ENCODE peak calls at places on chromosomes 13 and 19, in five cellular contexts. T, J, M, C and Q are unnamed samples.

GRCh38 chr13:65155861-65156260 is 2074.3 kb downstream of the PCDH9 start:
- DNase-seq in C (no peak), J (no peak), M (no peak), T (no peak), Q (no peak)

GRCh38 chr19:46537136-46538097 is 41.8 kb upstream of the PNMA8B start:
- DNase-seq in T (peak), M (peak), C (no peak), J (no peak), Q (no peak)

GRCh38 chr13:110636053-110636475 is 20.7 kb downstream of the NAXD start:
- DNase-seq in T (no peak), M (no peak), J (no peak), C (no peak), Q (no peak)

GRCh38 chr19:18969953-18970659 is 29.1 kb upstream of the HOMER3 start:
- DNase-seq in M (no peak), C (no peak), T (no peak), J (no peak), Q (no peak)

GRCh38 chr13:113064000-113064533 is 41.5 kb upstream of the F7 start:
- DNase-seq in J (no peak), T (no peak), C (no peak), M (peak), Q (no peak)

GRCh38 chr13:45737571-45738002 is 35.5 kb downstream of the CBY2 start:
- DNase-seq in J (no peak), M (no peak), T (no peak), C (no peak), Q (no peak)

GRCh38 chr13:32587014-32587773 is 942 bp downstream of the PDS5B start:
- DNase-seq in C (peak), T (peak), J (no peak), M (peak), Q (no peak)

GRCh38 chr13:25966086-25966485 is 85.7 kb downstream of the SHISA2 start:
- DNase-seq in T (no peak), C (no peak), J (no peak), M (no peak), Q (no peak)

GRCh38 chr13:100573121-100573520 is 15.5 kb downstream of the GGACT start:
- DNase-seq in T (peak), C (no peak), J (no peak), M (peak), Q (peak)

GRCh38 chr13:89796196-89796595 is 1551.3 kb upstream of the MIR17HG start:
- DNase-seq in T (no peak), J (no peak), C (no peak), M (no peak), Q (no peak)

GRCh38 chr13:99565478-99566124 is 64.3 kb downstream of the TM9SF2 start:
- DNase-seq in J (no peak), T (peak), C (no peak), M (no peak), Q (no peak)

GRCh38 chr19:41327499-41328156 is 17.7 kb downstream of the CCDC97 start:
- DNase-seq in J (no peak), C (peak), T (peak), M (peak), Q (no peak)

GRCh38 chr19:38412491-38412890 is 9.6 kb downstream of the FAM98C start:
- DNase-seq in C (no peak), M (no peak), J (no peak), T (no peak), Q (no peak)

GRCh38 chr19:46009530-46010510 is 13.0 kb downstream of the PGLYRP1 start:
- DNase-seq in C (no peak), M (peak), J (no peak), T (peak), Q (no peak)

GRCh38 chr19:51031880-51032225 is 2.9 kb downstream of the KLK12 start:
- DNase-seq in M (no peak), C (peak), J (no peak), T (no peak), Q (no peak)

GRCh38 chr13:109745702-109746101 is 40.7 kb downstream of the IRS2 start:
- DNase-seq in C (no peak), T (no peak), M (no peak), J (no peak), Q (no peak)

GRCh38 chr13:45879666-45880065 is 28.1 kb upstream of the SIAH3 start:
- DNase-seq in T (no peak), C (no peak), J (no peak), M (no peak), Q (no peak)

GRCh38 chr19:10270180-10270615 is 722 bp upstream of the ICAM1 start:
- DNase-seq in M (no peak), J (no peak), C (peak), T (no peak), Q (no peak)

GRCh38 chr19:1181606-1182005 is 7.5 kb upstream of the SBNO2 start:
- DNase-seq in T (no peak), C (peak), M (peak), J (no peak), Q (no peak)

GRCh38 chr19:54906819-54907218 is 871 bp downstream of the NCR1 start:
- DNase-seq in C (no peak), T (no peak), J (no peak), M (no peak), Q (no peak)

GRCh38 chr13:61954092-61954491 is 538.4 kb upstream of the PCDH20 start:
- DNase-seq in T (peak), C (no peak), M (no peak), J (no peak), Q (no peak)

GRCh38 chr13:98050041-98050466 is 92.8 kb upstream of the FARP1 start:
- DNase-seq in T (peak), J (no peak), M (peak), C (no peak), Q (no peak)

GRCh38 chr13:90039516-90039915 is 1308.0 kb upstream of the MIR17HG start:
- DNase-seq in J (no peak), C (no peak), M (no peak), T (no peak), Q (no peak)

GRCh38 chr13:74465279-74465678 is 331.1 kb upstream of the KLF12 start:
- DNase-seq in J (no peak), C (no peak), M (no peak), T (no peak), Q (no peak)

GRCh38 chr13:81658598-81659370 is 1317.9 kb upstream of the SPRY2 start:
- DNase-seq in J (no peak), T (no peak), C (no peak), M (no peak), Q (no peak)

GRCh38 chr13:96053003-96053703 is at the start of gene UGGT2:
- DNase-seq in C (peak), T (peak), M (peak), J (peak), Q (peak)

GRCh38 chr13:99661791-99662190 is 160.5 kb downstream of the TM9SF2 start:
- DNase-seq in J (no peak), T (no peak), C (no peak), M (no peak), Q (no peak)

GRCh38 chr19:611506-611869 is 21.8 kb downstream of the HCN2 start:
- DNase-seq in M (no peak), T (peak), J (peak), C (no peak), Q (peak)

GRCh38 chr19:48110350-48110966 is at the start of gene PLA2G4C:
- DNase-seq in M (peak), J (peak), C (peak), T (peak), Q (peak)

GRCh38 chr19:50003810-50004419 is 21.3 kb downstream of the VRK3 start:
- DNase-seq in C (no peak), T (peak), J (peak), M (no peak), Q (peak)

GRCh38 chr19:39212377-39212742 is 8.3 kb upstream of the SYCN start:
- DNase-seq in J (no peak), C (no peak), M (no peak), T (no peak), Q (no peak)

GRCh38 chr13:40665061-40665753 is 1.2 kb downstream of the FOXO1 start:
- DNase-seq in C (no peak), M (peak), T (no peak), J (no peak), Q (no peak)

GRCh38 chr13:76307157-76307556 is 579.0 kb downstream of the KCTD12 start:
- DNase-seq in T (peak), C (no peak), M (no peak), J (no peak), Q (no peak)

GRCh38 chr13:78060966-78061365 is 142.3 kb upstream of the EDNRB start:
- DNase-seq in M (no peak), J (no peak), T (no peak), C (no peak), Q (no peak)

GRCh38 chr19:56217039-56217949 is 15.2 kb downstream of the ZSCAN5C start:
- DNase-seq in C (no peak), J (no peak), M (peak), T (peak), Q (peak)

GRCh38 chr13:29369060-29369743 is 226.3 kb downstream of the SLC7A1 start:
- DNase-seq in J (no peak), C (no peak), T (peak), M (no peak), Q (no peak)

GRCh38 chr19:3342246-3342645 is 24.1 kb upstream of the NFIC start:
- DNase-seq in C (no peak), T (no peak), J (no peak), M (peak), Q (no peak)
- TF ChIP-seq CTCF in C (no peak), T (no peak), J (no peak), M (no peak), Q (no peak)

GRCh38 chr13:44575741-44576395 is at the start of gene TSC22D1:
- DNase-seq in C (peak), T (peak), M (peak), J (no peak), Q (peak)

GRCh38 chr13:44573790-44574465 is 2.2 kb downstream of the TSC22D1 start:
- DNase-seq in C (no peak), T (peak), J (no peak), M (peak), Q (peak)

GRCh38 chr13:44574466-44574855 is 1.7 kb downstream of the TSC22D1 start:
- DNase-seq in C (no peak), M (no peak), T (peak), J (no peak), Q (no peak)

GRCh38 chr13:44576396-44577235 is 486 bp upstream of the TSC22D1 start:
- DNase-seq in T (no peak), C (peak), J (no peak), M (peak), Q (no peak)

DNA sequence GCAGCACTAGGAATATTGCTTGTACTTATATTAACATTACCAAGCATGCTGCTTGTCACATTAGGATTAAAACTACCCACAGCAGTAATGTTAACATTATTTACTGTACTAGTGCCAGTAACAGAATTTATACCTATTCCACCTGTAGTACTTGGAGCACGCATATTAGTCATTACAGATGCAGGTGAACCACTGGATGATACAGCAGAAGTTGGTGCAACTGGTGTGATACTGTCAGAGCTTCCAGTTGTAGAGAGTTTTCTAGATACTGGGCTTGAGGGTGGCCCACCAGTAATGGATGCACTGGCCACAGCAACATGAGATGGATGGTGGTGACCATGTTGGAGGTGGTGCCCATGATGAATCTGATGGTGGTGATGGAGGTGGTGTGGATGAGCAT is 1.1 kb downstream of the TSC22D1 start:
- DNase-seq in M (no peak), T (no peak), C (no peak), J (no peak), Q (no peak)
- H3K4me3 ChIP-seq in M (peak), T (peak), C (peak), J (peak), Q (peak)

DNA sequence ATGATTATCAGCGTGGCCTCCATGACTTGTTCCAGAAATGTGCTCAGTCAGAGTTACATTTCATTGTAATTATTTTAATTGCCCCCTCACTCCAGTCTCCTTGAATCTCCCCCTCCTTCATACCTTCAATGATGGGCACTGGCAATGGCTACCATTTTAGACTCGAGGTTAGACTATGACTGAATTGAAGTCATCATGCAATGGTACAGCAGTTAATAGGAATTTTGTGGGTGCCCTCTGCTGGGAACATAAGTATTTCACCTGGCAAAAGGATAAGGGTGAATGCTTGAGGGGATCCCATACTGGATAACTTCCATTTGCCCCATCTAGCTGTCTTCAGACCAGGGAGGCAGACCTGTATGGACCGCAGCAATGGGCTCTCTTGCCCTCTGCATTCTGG is 32.2 kb upstream of the USP12 start:
- DNase-seq in T (peak), M (no peak), C (no peak), J (no peak), Q (no peak)
- TF ChIP-seq CTCF in T (peak), M (no peak), C (no peak), J (peak), Q (peak)

DNA sequence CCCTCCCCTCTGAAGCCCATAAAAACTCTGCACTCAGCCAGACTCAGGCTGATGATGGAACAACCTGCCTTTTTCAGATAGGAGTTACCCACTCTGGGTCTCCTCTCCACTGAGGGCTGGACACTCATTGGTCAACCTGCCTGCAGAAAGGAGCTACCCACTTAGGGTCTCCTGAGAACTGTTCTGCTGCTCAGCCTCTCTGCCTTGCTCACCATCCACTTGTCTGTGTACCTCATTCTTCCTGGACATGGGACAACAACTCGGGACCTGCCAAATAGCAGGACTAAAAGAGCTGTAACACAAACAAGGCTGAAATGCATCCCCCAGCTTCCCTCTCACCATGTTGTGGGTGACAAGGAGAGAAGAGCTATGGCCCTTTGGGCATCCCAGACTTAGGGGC is 18.4 kb upstream of the RCBTB2 start:
- DNase-seq in J (no peak), C (no peak), T (no peak), M (no peak), Q (no peak)
- H3K4me3 ChIP-seq in J (no peak), C (no peak), T (no peak), M (no peak), Q (no peak)

DNA sequence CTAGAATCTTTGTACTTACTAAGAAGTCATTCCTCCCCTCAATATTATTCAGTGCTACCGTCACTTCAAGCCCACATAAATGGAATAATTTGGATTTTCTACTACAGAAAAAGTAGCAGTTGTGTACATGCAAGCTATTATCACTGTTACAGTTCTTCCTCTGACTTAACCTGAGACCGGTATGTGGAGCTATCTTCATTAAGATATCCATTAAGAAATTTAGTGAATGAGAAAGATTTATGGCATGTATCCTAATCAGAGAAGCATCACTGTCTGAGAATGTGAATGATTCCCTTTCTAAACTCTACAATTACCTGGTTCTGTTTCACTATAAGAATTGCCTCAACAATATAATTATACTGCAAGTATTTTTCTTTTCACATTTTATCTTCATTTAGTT is 278.7 kb downstream of the KLF5 start:
- DNase-seq in C (no peak), J (no peak), T (no peak), M (no peak), Q (no peak)
- TF ChIP-seq CTCF in C (no peak), J (no peak), T (no peak), M (no peak), Q (no peak)

GRCh38 chr19:11737964-11738745 is 591 bp downstream of the ZNF823 start:
- DNase-seq in M (peak), J (no peak), T (peak), C (peak), Q (no peak)

GRCh38 chr19:11736696-11737095 is 2.0 kb downstream of the ZNF823 start:
- DNase-seq in M (peak), J (peak), T (peak), C (peak), Q (no peak)

GRCh38 chr19:11735375-11735774 is 3.4 kb downstream of the ZNF823 start:
- DNase-seq in J (no peak), M (peak), T (no peak), C (no peak), Q (no peak)

GRCh38 chr19:11738746-11739620 is at the start of gene ZNF823:
- DNase-seq in T (peak), M (peak), C (peak), J (peak), Q (peak)
- H3K4me3 ChIP-seq in T (peak), M (peak), C (peak), J (peak), Q (peak)

GRCh38 chr13:34993470-34993869 is 51.4 kb downstream of the NBEA start:
- DNase-seq in M (no peak), C (no peak), J (no peak), T (no peak), Q (no peak)
- TF ChIP-seq CTCF in M (no peak), C (no peak), J (no peak), T (no peak), Q (no peak)